ENCODE peak calls at places on chromosomes 7 and 10, in four cellular contexts. O, N, Q and E are unnamed samples.

GRCh38 chr10:108049668-108050067 is 885.2 kb upstream of the SORCS1 start:
- DNase-seq in O (no peak), N (no peak), Q (no peak), E (no peak)

GRCh38 chr7:98214811-98215321 is 3.6 kb downstream of the BHLHA15 start:
- DNase-seq in O (no peak), N (no peak), Q (no peak), E (peak)

GRCh38 chr10:120736377-120736776 is 114.8 kb upstream of the WDR11 start:
- DNase-seq in O (no peak), N (no peak), Q (no peak), E (no peak)

GRCh38 chr7:36175872-36176271 is 22.8 kb downstream of the EEPD1 start:
- DNase-seq in O (no peak), N (no peak), Q (no peak), E (no peak)

GRCh38 chr10:112689327-112689726 is 242.3 kb downstream of the VTI1A start:
- DNase-seq in O (peak), N (peak), Q (peak), E (peak)

GRCh38 chr7:52799817-52800216 is 235.6 kb upstream of the POM121L12 start:
- DNase-seq in O (no peak), N (no peak), Q (no peak), E (no peak)

GRCh38 chr10:111872591-111872990 is 311.0 kb downstream of the GPAM start:
- DNase-seq in O (no peak), N (no peak), Q (no peak), E (no peak)

GRCh38 chr7:70788276-70788675 is 343.7 kb upstream of the GALNT17 start:
- DNase-seq in O (peak), N (no peak), Q (no peak), E (peak)

GRCh38 chr7:100465702-100466311 is 1.7 kb upstream of the SPACDR start:
- DNase-seq in O (peak), N (peak), Q (no peak), E (peak)

DNA sequence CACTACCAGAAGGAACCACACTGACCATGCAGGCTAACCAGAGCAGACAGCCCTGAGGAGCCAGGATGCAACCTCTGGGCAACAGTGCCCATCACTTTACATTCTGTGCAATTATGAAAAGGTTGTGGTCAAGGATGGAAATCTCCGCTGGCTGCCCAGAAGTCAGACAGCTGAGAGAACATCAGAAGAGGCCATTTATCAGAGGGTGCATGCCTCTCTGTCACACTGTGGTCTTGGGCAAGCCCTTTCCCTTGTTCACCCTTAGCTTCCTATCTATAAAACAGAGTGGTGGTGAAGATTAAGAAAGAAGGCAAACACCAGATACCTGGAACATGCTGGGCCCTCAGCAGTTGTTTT is 120.7 kb upstream of the GDF10 start:
- DNase-seq in O (no peak), N (no peak), Q (no peak), E (no peak)
- TF ChIP-seq TEAD4 in O (no peak), N (no peak), Q (no peak), E (no peak)

GRCh38 chr10:124004372-124004928 is 88.9 kb downstream of the CHST15 start:
- DNase-seq in O (no peak), N (no peak), Q (peak), E (peak)
- TF ChIP-seq TEAD4 in O (no peak), N (no peak), Q (no peak), E (no peak)

GRCh38 chr10:65701168-65701776 is 1224.6 kb upstream of the LRRTM3 start:
- DNase-seq in O (no peak), N (no peak), Q (no peak), E (no peak)
- TF ChIP-seq TEAD4 in O (no peak), N (no peak), Q (no peak), E (no peak)

GRCh38 chr7:18145160-18145559 is 117.5 kb upstream of the PRPS1L1 start:
- DNase-seq in O (no peak), N (no peak), Q (no peak), E (no peak)
- TF ChIP-seq TEAD4 in O (no peak), N (no peak), Q (no peak), E (no peak)

GRCh38 chr10:60235001-60235400 is 154.7 kb downstream of the ANK3 start:
- DNase-seq in O (no peak), N (no peak), Q (no peak), E (no peak)
- TF ChIP-seq TEAD4 in O (no peak), N (no peak), Q (no peak), E (no peak)

DNA sequence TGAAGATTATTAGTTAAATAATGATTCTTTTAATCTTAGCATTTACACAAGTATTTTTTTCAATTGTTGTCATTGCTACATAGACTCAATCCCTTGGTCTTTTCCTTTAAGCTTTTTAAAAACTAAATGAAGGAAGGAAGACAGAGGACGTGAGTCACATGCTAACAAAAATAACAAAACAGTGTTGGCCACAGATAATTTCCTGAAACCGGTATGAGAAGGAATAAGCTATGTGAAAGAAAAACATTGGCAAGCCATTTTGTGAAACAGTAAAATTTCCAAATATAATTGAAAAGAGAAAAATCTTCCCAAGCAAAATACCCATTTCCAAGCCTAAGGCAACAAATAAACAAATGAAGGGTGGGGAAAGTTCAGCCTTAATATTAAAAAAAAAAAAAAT is 223.0 kb downstream of the AHR start:
- DNase-seq in O (no peak), N (no peak), Q (no peak), E (no peak)
- TF ChIP-seq TEAD4 in O (no peak), N (no peak), Q (no peak), E (no peak)

GRCh38 chr10:65827344-65827743 is 1098.5 kb upstream of the LRRTM3 start:
- DNase-seq in O (no peak), N (no peak), Q (no peak), E (no peak)
- TF ChIP-seq TEAD4 in O (no peak), N (no peak), Q (no peak), E (no peak)

GRCh38 chr10:21304198-21304597 is 221.3 kb downstream of the SKIDA1 start:
- DNase-seq in O (no peak), N (no peak), Q (no peak), E (no peak)
- TF ChIP-seq TEAD4 in O (no peak), N (no peak), Q (no peak), E (no peak)

GRCh38 chr7:154255324-154255723 is 203.1 kb downstream of the DPP6 start:
- DNase-seq in O (no peak), N (no peak), Q (no peak), E (peak)
- TF ChIP-seq TEAD4 in O (no peak), N (no peak), Q (no peak), E (no peak)